ENCODE peak calls at places on chromosomes 4 and X, in five cellular contexts. One of them, this sample, is unnamed.
A peak's percentile ranks its signal among the peaks of the same experiment; 100 is the strongest.

GRCh38 chr4:176137626-176138025 is 57.8 kb downstream of the SPATA4 start:
- DNase-seq in CD4-positive, alpha-beta T cell: no peak
- DNase-seq in EH: peak; percentile 31
- DNase-seq in RWPE2: no peak
- DNase-seq in brain microvascular endothelial cell: no peak
- DNase-seq in this sample: peak; percentile 32

GRCh38 chr4:113292371-113293042 is 243.1 kb downstream of the ANK2 start:
- DNase-seq in EH: peak; percentile 8
- DNase-seq in brain microvascular endothelial cell: no peak
- DNase-seq in RWPE2: no peak
- DNase-seq in CD4-positive, alpha-beta T cell: no peak
- DNase-seq in this sample: peak; percentile 66

GRCh38 chrX:68808686-68809357 is 20.0 kb upstream of the EFNB1 start:
- DNase-seq in EH: peak; percentile 8
- DNase-seq in brain microvascular endothelial cell: no peak
- DNase-seq in CD4-positive, alpha-beta T cell: no peak
- DNase-seq in RWPE2: no peak
- DNase-seq in this sample: peak; percentile 7

GRCh38 chrX:7638053-7638452 is 204.9 kb upstream of the VCX start:
- DNase-seq in EH: no peak
- DNase-seq in CD4-positive, alpha-beta T cell: no peak
- DNase-seq in brain microvascular endothelial cell: no peak
- DNase-seq in RWPE2: no peak
- DNase-seq in this sample: no peak

GRCh38 chr4:84865600-84865999 is 100.9 kb downstream of the WDFY3 start:
- DNase-seq in RWPE2: no peak
- DNase-seq in brain microvascular endothelial cell: no peak
- DNase-seq in EH: no peak
- DNase-seq in CD4-positive, alpha-beta T cell: no peak
- DNase-seq in this sample: no peak

GRCh38 chr4:85489273-85489672 is 14.3 kb downstream of the ARHGAP24 start:
- DNase-seq in brain microvascular endothelial cell: no peak
- DNase-seq in CD4-positive, alpha-beta T cell: no peak
- DNase-seq in EH: peak; percentile 84
- DNase-seq in RWPE2: no peak
- DNase-seq in this sample: peak; percentile 46

GRCh38 chr4:125994430-125994829 is 679.7 kb downstream of the FAT4 start:
- DNase-seq in EH: no peak
- DNase-seq in CD4-positive, alpha-beta T cell: no peak
- DNase-seq in brain microvascular endothelial cell: no peak
- DNase-seq in RWPE2: no peak
- DNase-seq in this sample: no peak

GRCh38 chr4:109207060-109207459 is 95.4 kb downstream of the COL25A1 start:
- DNase-seq in EH: peak; percentile 43
- DNase-seq in RWPE2: no peak
- DNase-seq in CD4-positive, alpha-beta T cell: no peak
- DNase-seq in brain microvascular endothelial cell: peak; percentile 60
- DNase-seq in this sample: peak; percentile 73